ENCODE peak calls at places on chromosomes 5 and 9, in four cellular contexts. C is choroid plexus epithelial cell, P is bronchial epithelial cell, W is glutamatergic neuron. O is an unnamed sample.
A peak's percentile ranks its signal among the peaks of the same experiment; 100 is the strongest.

GRCh38 chr5:166382031-166382430 is 1909.4 kb upstream of the WWC1 start:
- DNase-seq in W (no peak), P (no peak), C (no peak), O (no peak)

GRCh38 chr5:150410524-150411244 is 2.0 kb downstream of the CD74 start:
- DNase-seq in P (peak; percentile 77), C (peak; percentile 87), W (peak; percentile 45), O (no peak)

GRCh38 chr5:61809651-61810050 is 477.6 kb downstream of the ZSWIM6 start:
- DNase-seq in C (no peak), W (no peak), P (peak; percentile 96), O (no peak)

GRCh38 chr5:157115502-157115901 is 6.7 kb upstream of the HAVCR2 start:
- DNase-seq in C (no peak), W (no peak), P (no peak), O (no peak)

GRCh38 chr5:53340956-53341750 is 139.3 kb upstream of the FST start:
- DNase-seq in P (no peak), W (no peak), C (no peak), O (no peak)

GRCh38 chr5:158820891-158821290 is 278.8 kb downstream of the EBF1 start:
- DNase-seq in P (no peak), W (no peak), C (no peak), O (no peak)

GRCh38 chr5:157801-158200 is 33.5 kb upstream of the LRRC14B start:
- DNase-seq in W (peak; percentile 10), C (no peak), P (no peak), O (no peak)

GRCh38 chr5:148903587-148903986 is 77.2 kb downstream of the ADRB2 start:
- DNase-seq in W (no peak), P (no peak), C (no peak), O (no peak)

GRCh38 chr5:139645495-139645871 is 2.7 kb upstream of the CXXC5 start:
- DNase-seq in P (no peak), W (no peak), C (no peak), O (no peak)

GRCh38 chr5:110048508-110048907 is 358.8 kb downstream of the MAN2A1 start:
- DNase-seq in W (peak; percentile 22), P (no peak), C (peak; percentile 16), O (no peak)

GRCh38 chr9:110869931-110870330 is 168.3 kb downstream of the LPAR1 start:
- DNase-seq in C (no peak), P (no peak), W (no peak), O (no peak)

GRCh38 chr5:181242031-181242451 is 1.7 kb downstream of the RACK1 start:
- DNase-seq in C (no peak), W (no peak), P (no peak), O (no peak)

GRCh38 chr5:169095976-169096375 is 205.0 kb downstream of the SLIT3 start:
- DNase-seq in W (no peak), C (no peak), P (no peak), O (no peak)

GRCh38 chr9:88425538-88425950 is 37.3 kb downstream of the SPIN1 start:
- DNase-seq in C (peak; percentile 49), W (no peak), P (peak; percentile 5), O (no peak)

GRCh38 chr9:76810377-76810957 is 46.2 kb downstream of the PCA3 start:
- DNase-seq in C (peak; percentile 86), W (peak; percentile 42), P (peak; percentile 71), O (peak; percentile 37)

GRCh38 chr9:98132158-98132557 is 13.1 kb upstream of the TRIM14 start:
- DNase-seq in P (no peak), C (no peak), W (no peak), O (no peak)

GRCh38 chr5:39266442-39266841 is 47.1 kb upstream of the FYB1 start:
- DNase-seq in W (no peak), C (no peak), P (peak; percentile 37), O (no peak)

GRCh38 chr5:106876665-106877194 is 794.0 kb downstream of the EFNA5 start:
- DNase-seq in P (no peak), C (peak; percentile 13), W (no peak), O (no peak)

GRCh38 chr9:120574473-120574872 is 5.5 kb downstream of the CDK5RAP2 start:
- DNase-seq in P (no peak), C (no peak), W (no peak), O (no peak)

GRCh38 chr9:72352911-72353388 is 12.1 kb downstream of the ZFAND5 start:
- DNase-seq in W (no peak), P (peak; percentile 52), C (peak; percentile 63), O (no peak)

GRCh38 chr9:30670805-30671562 is 1713.5 kb upstream of the ACO1 start:
- DNase-seq in P (no peak), C (no peak), W (no peak), O (no peak)

GRCh38 chr5:50969207-50970145 is 303.0 kb downstream of the PARP8 start:
- DNase-seq in P (no peak), C (no peak), W (peak; percentile 62), O (no peak)

GRCh38 chr9:132973713-132974112 is 4.8 kb upstream of the GFI1B start:
- DNase-seq in C (peak; percentile 39), P (no peak), W (no peak), O (no peak)

GRCh38 chr5:58394326-58394725 is 65.6 kb downstream of the PLK2 start:
- DNase-seq in C (no peak), W (no peak), P (peak; percentile 59), O (no peak)

GRCh38 chr5:111635946-111636315 is 121.1 kb downstream of the NREP start:
- DNase-seq in P (no peak), W (no peak), C (peak; percentile 65), O (peak; percentile 72)

GRCh38 chr9:91245432-91246313 is 116.0 kb downstream of the AUH start:
- DNase-seq in C (peak; percentile 47), W (no peak), P (peak; percentile 80), O (no peak)

GRCh38 chr5:112689510-112689909 is 48.2 kb upstream of the APC start:
- DNase-seq in P (no peak), C (peak; percentile 35), W (no peak), O (no peak)

GRCh38 chr5:170569101-170569500 is 65.3 kb downstream of the KCNIP1 start:
- DNase-seq in W (no peak), C (no peak), P (no peak), O (no peak)

DNA sequence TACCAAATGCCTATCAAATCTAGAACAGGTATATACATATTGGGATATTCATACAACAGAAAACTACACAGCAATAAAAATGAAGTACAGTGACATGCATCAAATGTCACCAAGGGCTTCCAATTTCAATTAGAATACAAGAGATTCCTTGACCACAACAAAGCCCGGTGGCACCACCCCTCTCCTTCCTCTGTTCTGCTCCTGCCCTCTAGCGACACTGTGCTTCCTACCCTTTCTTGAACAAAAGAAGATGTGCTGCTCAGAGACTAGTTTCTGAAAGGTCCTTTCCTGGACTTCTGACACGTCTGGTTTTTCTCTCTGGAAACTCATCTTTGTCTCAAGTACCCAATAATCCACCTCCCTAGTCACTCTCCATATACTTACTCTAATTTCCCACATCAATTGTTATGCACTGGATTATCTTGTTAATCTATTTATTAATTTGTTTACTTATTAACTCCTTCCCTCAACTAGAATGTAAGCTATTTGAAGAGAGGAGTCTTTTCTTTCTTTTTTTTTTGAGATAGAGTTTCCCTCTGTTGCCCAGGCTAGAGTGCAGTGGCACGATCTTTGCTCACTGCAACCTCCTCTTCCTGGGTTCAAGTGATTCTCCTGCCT is 70.4 kb upstream of the CTSV start:
- DNase-seq in W (peak; percentile 54), P (peak; percentile 63), C (peak; percentile 66), O (no peak)
- TF ChIP-seq CTCF in W (no peak), P (peak; percentile 76), C (peak; percentile 76), O (peak; percentile 28)

GRCh38 chr5:44774279-44774880 is 34.4 kb upstream of the MRPS30 start:
- DNase-seq in W (no peak), C (peak; percentile 74), P (peak; percentile 50), O (peak; percentile 20)
- TF ChIP-seq CTCF in W (peak; percentile 65), C (peak; percentile 59), P (peak; percentile 36), O (peak; percentile 41)

DNA sequence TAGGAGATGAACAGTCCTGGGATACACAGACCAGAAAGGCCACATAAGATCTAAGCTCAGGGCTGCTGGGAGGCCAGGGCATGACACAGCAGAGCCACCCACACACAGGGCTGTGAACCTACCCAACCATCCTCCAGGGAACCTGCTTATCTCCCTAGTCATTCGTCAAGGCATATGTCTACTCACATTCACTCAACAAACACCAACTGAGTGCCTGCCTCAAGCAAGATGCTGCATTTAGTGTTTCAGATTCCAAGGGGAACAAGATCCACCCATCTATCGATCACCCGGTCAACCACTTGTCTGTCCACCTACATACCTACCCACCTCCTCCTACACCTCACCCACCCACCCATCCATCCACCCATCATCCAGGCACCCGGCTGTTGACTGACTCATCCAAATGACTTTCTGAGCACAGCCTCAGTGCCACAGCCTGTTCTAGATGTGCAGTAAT is 1.9 kb downstream of the DPM2 start:
- DNase-seq in P (peak; percentile 46), W (no peak), C (no peak), O (no peak)
- TF ChIP-seq CTCF in P (no peak), W (no peak), C (no peak), O (no peak)

GRCh38 chr5:96616801-96617200 is 45.4 kb upstream of the CAST start:
- DNase-seq in W (no peak), P (peak; percentile 87), C (no peak), O (no peak)

GRCh38 chr5:96609369-96609768 is 52.8 kb upstream of the CAST start:
- DNase-seq in W (no peak), C (peak; percentile 34), P (peak; percentile 16), O (no peak)

GRCh38 chr5:96610747-96611146 is 51.4 kb upstream of the CAST start:
- DNase-seq in C (peak; percentile 20), W (no peak), P (no peak), O (no peak)

GRCh38 chr5:96615223-96615622 is 47.0 kb upstream of the CAST start:
- DNase-seq in W (no peak), P (no peak), C (peak; percentile 25), O (no peak)

DNA sequence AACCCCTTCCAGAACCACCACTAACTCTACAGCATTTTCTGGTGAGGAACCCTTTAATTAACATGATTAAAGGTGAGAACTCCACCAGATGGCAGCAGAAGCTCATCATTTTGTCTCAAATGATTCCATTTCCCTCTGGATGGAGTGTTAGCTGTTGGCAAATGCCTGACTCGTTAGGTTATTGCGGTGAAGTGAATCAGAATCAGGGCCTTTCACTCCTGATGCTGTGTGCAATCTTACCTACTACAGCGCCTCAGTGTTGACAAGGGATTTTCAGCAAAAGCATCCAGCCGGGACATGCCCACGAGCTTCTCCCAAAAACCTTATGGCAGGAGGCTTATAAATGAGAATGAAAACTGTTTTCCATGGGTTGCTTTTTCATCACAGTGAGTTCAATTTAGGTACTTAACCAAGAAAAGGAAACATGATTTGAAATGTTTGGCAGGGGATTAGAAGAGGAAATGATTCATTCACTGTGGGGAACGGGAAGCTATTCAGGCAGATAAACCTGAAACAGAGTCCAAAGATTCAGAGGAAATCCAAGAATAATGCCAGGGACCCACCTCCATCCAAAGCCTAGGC is 48.0 kb upstream of the CAST start:
- DNase-seq in P (peak; percentile 95), C (peak; percentile 96), W (peak; percentile 21), O (peak; percentile 71)
- TF ChIP-seq CTCF in P (peak; percentile 53), C (peak; percentile 68), W (peak; percentile 35), O (peak; percentile 38)

GRCh38 chr9:2231831-2232230 is 216.7 kb downstream of the SMARCA2 start:
- DNase-seq in C (no peak), P (no peak), W (no peak), O (peak; percentile 12)

GRCh38 chr9:2228132-2228531 is 213.0 kb downstream of the SMARCA2 start:
- DNase-seq in C (no peak), W (peak; percentile 44), P (no peak), O (no peak)

GRCh38 chr9:2228641-2229040 is 213.5 kb downstream of the SMARCA2 start:
- DNase-seq in C (no peak), W (no peak), P (no peak), O (no peak)

GRCh38 chr9:2229109-2229733 is 214.1 kb downstream of the SMARCA2 start:
- DNase-seq in P (no peak), W (no peak), C (no peak), O (no peak)

GRCh38 chr9:2230362-2230761 is 215.2 kb downstream of the SMARCA2 start:
- DNase-seq in P (peak; percentile 44), C (no peak), W (no peak), O (no peak)
- TF ChIP-seq CTCF in P (peak; percentile 10), C (no peak), W (no peak), O (no peak)

O was measured in AG09319.